ENCODE peak calls at places on chromosomes 4 and X, in nine cellular contexts. N is WTC11; G is kidney; F is activated CD4-positive, CD25-positive, alpha-beta regulatory T cell treated with anti-CD3 and anti-CD28 coated beads, Interleukin-2, amount 50 U/mL, for 16 hours; O is KBM-7; A is nucleus accumbens; T is hippocampal formation; Q is NCI-H1092; W is NCI-H2171. H is an unnamed sample.

GRCh38 chr4:3523146-3523627 is 9.0 kb downstream of the LRPAP1 start:
- DNase-seq in N (peak; percentile 4), G (peak; percentile 26), F (no peak), O (no peak), A (no peak), T (no peak), Q (no peak), W (no peak), H (no peak)

GRCh38 chr4:54998991-54999390 is 126.4 kb downstream of the KDR start:
- DNase-seq in N (no peak), G (no peak), F (no peak), O (no peak), A (no peak), T (no peak), Q (no peak), W (no peak), H (peak; percentile 26)

GRCh38 chr4:87121332-87122065 is 98.9 kb downstream of the KLHL8 start:
- DNase-seq in N (no peak), G (no peak), F (no peak), O (no peak), A (no peak), T (no peak), Q (no peak), W (no peak), H (no peak)

GRCh38 chr4:163815776-163816175 is 321.3 kb downstream of the TMA16 start:
- DNase-seq in N (no peak), G (no peak), F (no peak), O (no peak), A (no peak), T (no peak), Q (no peak), W (no peak), H (no peak)

GRCh38 chr4:73127839-73128448 is 58.4 kb upstream of the COX18 start:
- DNase-seq in N (peak; percentile 10), G (no peak), F (no peak), O (peak; percentile 30), A (peak; percentile 6), T (no peak), Q (no peak), W (no peak), H (peak; percentile 20)

GRCh38 chr4:48343531-48343930 is 2.2 kb downstream of the SLAIN2 start:
- DNase-seq in N (no peak), G (no peak), F (no peak), O (no peak), A (no peak), T (no peak), Q (no peak), W (no peak), H (no peak)

GRCh38 chrX:19912-20571 is 261.1 kb upstream of the PLCXD1 start:
- DNase-seq in N (peak; percentile 36), G (no peak), F (no peak), O (no peak), A (no peak), T (no peak), Q (no peak), W (no peak), H (no peak)

GRCh38 chr4:150679018-150679766 is 97.2 kb downstream of the MAB21L2 start:
- DNase-seq in N (no peak), G (no peak), F (no peak), O (no peak), A (no peak), T (no peak), Q (no peak), W (no peak), H (no peak)

GRCh38 chr4:26197018-26197779 is 123.6 kb upstream of the RBPJ start:
- DNase-seq in N (no peak), G (no peak), F (peak; percentile 23), O (no peak), A (no peak), T (no peak), Q (no peak), W (no peak), H (peak; percentile 82)

GRCh38 chr4:186296481-186296880 is 30.5 kb downstream of the F11 start:
- DNase-seq in N (no peak), G (no peak), F (no peak), O (no peak), A (no peak), T (no peak), Q (no peak), W (no peak), H (no peak)

GRCh38 chrX:11212741-11213140 is 80.5 kb upstream of the AMELX start:
- DNase-seq in N (peak; percentile 13), G (no peak), F (no peak), O (no peak), A (no peak), T (no peak), Q (no peak), W (no peak), H (no peak)

H was measured in brain microvascular endothelial cell.